ENCODE peak calls at places on chromosomes 6 and 20, in five cellular contexts. One of them, this sample, is unnamed.

GRCh38 chr6:117907600-117908245 is 659 bp downstream of the SLC35F1 start:
- DNase-seq in uterus: no peak
- DNase-seq in heart right ventricle: no peak
- DNase-seq in H1: peak
- DNase-seq in cardiac muscle cell: peak
- DNase-seq in this sample: peak

GRCh38 chr6:82397962-82398692 is 34.5 kb downstream of the TPBG start:
- DNase-seq in H1: no peak
- DNase-seq in cardiac muscle cell: no peak
- DNase-seq in heart right ventricle: no peak
- DNase-seq in uterus: no peak
- DNase-seq in this sample: no peak

GRCh38 chr20:37886851-37887297 is 16.1 kb upstream of the VSTM2L start:
- DNase-seq in cardiac muscle cell: no peak
- DNase-seq in uterus: no peak
- DNase-seq in H1: no peak
- DNase-seq in heart right ventricle: peak
- DNase-seq in this sample: no peak

GRCh38 chr6:154888426-154888825 is 106.7 kb upstream of the TIAM2 start:
- DNase-seq in H1: no peak
- DNase-seq in uterus: no peak
- DNase-seq in cardiac muscle cell: no peak
- DNase-seq in heart right ventricle: no peak
- DNase-seq in this sample: no peak

GRCh38 chr6:57068066-57068465 is 21.6 kb downstream of the KIAA1586 start:
- DNase-seq in H1: no peak
- DNase-seq in heart right ventricle: no peak
- DNase-seq in cardiac muscle cell: no peak
- DNase-seq in uterus: no peak
- DNase-seq in this sample: no peak

GRCh38 chr6:56244528-56245253 is 2.7 kb downstream of the COL21A1 start:
- DNase-seq in H1: no peak
- DNase-seq in cardiac muscle cell: no peak
- DNase-seq in uterus: no peak
- DNase-seq in heart right ventricle: no peak
- DNase-seq in this sample: no peak

GRCh38 chr6:130362128-130362527 is 3.7 kb upstream of the TMEM200A start:
- DNase-seq in H1: peak
- DNase-seq in cardiac muscle cell: peak
- DNase-seq in uterus: no peak
- DNase-seq in heart right ventricle: no peak
- DNase-seq in this sample: no peak

GRCh38 chr6:104955491-104955890 is 1.4 kb upstream of the LIN28B start:
- DNase-seq in heart right ventricle: no peak
- DNase-seq in cardiac muscle cell: peak
- DNase-seq in H1: no peak
- DNase-seq in uterus: no peak
- DNase-seq in this sample: no peak

GRCh38 chr6:166989427-166990034 is 9.7 kb upstream of the CEP43 start:
- DNase-seq in uterus: no peak
- DNase-seq in H1: no peak
- DNase-seq in heart right ventricle: peak
- DNase-seq in cardiac muscle cell: peak
- DNase-seq in this sample: no peak

GRCh38 chr6:74603676-74604075 is 602.2 kb downstream of the COL12A1 start:
- DNase-seq in H1: no peak
- DNase-seq in heart right ventricle: no peak
- DNase-seq in cardiac muscle cell: no peak
- DNase-seq in uterus: no peak
- DNase-seq in this sample: no peak

GRCh38 chr6:136742125-136742524 is 50.2 kb downstream of the MAP3K5 start:
- DNase-seq in heart right ventricle: no peak
- DNase-seq in uterus: no peak
- DNase-seq in cardiac muscle cell: no peak
- DNase-seq in H1: no peak
- DNase-seq in this sample: no peak

GRCh38 chr20:57023007-57023406 is 243.4 kb downstream of the BMP7 start:
- DNase-seq in H1: no peak
- DNase-seq in uterus: no peak
- DNase-seq in cardiac muscle cell: no peak
- DNase-seq in heart right ventricle: no peak
- DNase-seq in this sample: no peak

GRCh38 chr6:89355511-89356185 is 3.1 kb upstream of the UBE2J1 start:
- DNase-seq in H1: no peak
- DNase-seq in uterus: no peak
- DNase-seq in heart right ventricle: no peak
- DNase-seq in cardiac muscle cell: no peak
- DNase-seq in this sample: no peak

GRCh38 chr6:135667694-135668455 is 170.3 kb upstream of the AHI1 start:
- DNase-seq in H1: no peak
- DNase-seq in heart right ventricle: peak
- DNase-seq in cardiac muscle cell: peak
- DNase-seq in uterus: no peak
- DNase-seq in this sample: peak

GRCh38 chr20:20720158-20720557 is 7.7 kb upstream of the RALGAPA2 start:
- DNase-seq in cardiac muscle cell: no peak
- DNase-seq in uterus: no peak
- DNase-seq in heart right ventricle: no peak
- DNase-seq in H1: no peak
- DNase-seq in this sample: no peak

GRCh38 chr6:100881707-100882040 is 545 bp upstream of the ASCC3 start:
- DNase-seq in heart right ventricle: no peak
- DNase-seq in H1: no peak
- DNase-seq in cardiac muscle cell: peak
- DNase-seq in uterus: no peak
- DNase-seq in this sample: no peak

GRCh38 chr6:128483472-128484135 is 36.8 kb downstream of the PTPRK start:
- DNase-seq in cardiac muscle cell: no peak
- DNase-seq in H1: no peak
- DNase-seq in heart right ventricle: no peak
- DNase-seq in uterus: no peak
- DNase-seq in this sample: no peak

GRCh38 chr6:121849477-121849876 is 414.0 kb downstream of the GJA1 start:
- DNase-seq in heart right ventricle: peak
- DNase-seq in H1: peak
- DNase-seq in uterus: peak
- DNase-seq in cardiac muscle cell: peak
- DNase-seq in this sample: peak

GRCh38 chr6:23218751-23219150 is 649.4 kb downstream of the HDGFL1 start:
- DNase-seq in cardiac muscle cell: no peak
- DNase-seq in H1: no peak
- DNase-seq in uterus: no peak
- DNase-seq in heart right ventricle: no peak
- DNase-seq in this sample: no peak

GRCh38 chr6:16764188-16764950 is 3.1 kb upstream of the ATXN1 start:
- DNase-seq in heart right ventricle: no peak
- DNase-seq in cardiac muscle cell: peak
- DNase-seq in uterus: no peak
- DNase-seq in H1: no peak
- DNase-seq in this sample: no peak

GRCh38 chr6:155224031-155224451 is 39.8 kb upstream of the CLDN20 start:
- DNase-seq in cardiac muscle cell: no peak
- DNase-seq in uterus: no peak
- DNase-seq in heart right ventricle: no peak
- DNase-seq in H1: no peak
- DNase-seq in this sample: no peak

GRCh38 chr6:116633685-116634084 is 17.4 kb downstream of the RSPH4A start:
- DNase-seq in uterus: no peak
- DNase-seq in H1: no peak
- DNase-seq in heart right ventricle: no peak
- DNase-seq in cardiac muscle cell: no peak
- DNase-seq in this sample: no peak

GRCh38 chr6:160919713-160920112 is 71.9 kb upstream of the MAP3K4 start:
- DNase-seq in uterus: no peak
- DNase-seq in heart right ventricle: no peak
- DNase-seq in H1: no peak
- DNase-seq in cardiac muscle cell: no peak
- DNase-seq in this sample: no peak

GRCh38 chr6:158150701-158151100 is 17.4 kb downstream of the SERAC1 start:
- DNase-seq in cardiac muscle cell: no peak
- DNase-seq in heart right ventricle: no peak
- DNase-seq in H1: no peak
- DNase-seq in uterus: no peak
- DNase-seq in this sample: no peak

GRCh38 chr6:167424060-167424673 is 99.3 kb downstream of the TTLL2 start:
- DNase-seq in cardiac muscle cell: no peak
- DNase-seq in uterus: no peak
- DNase-seq in heart right ventricle: no peak
- DNase-seq in H1: no peak
- DNase-seq in this sample: no peak

GRCh38 chr20:3248167-3248992 is 9.4 kb upstream of the SLC4A11 start:
- DNase-seq in uterus: no peak
- DNase-seq in heart right ventricle: peak
- DNase-seq in H1: peak
- DNase-seq in cardiac muscle cell: peak
- DNase-seq in this sample: peak

GRCh38 chr20:3251806-3252205 is 12.8 kb upstream of the SLC4A11 start:
- DNase-seq in heart right ventricle: no peak
- DNase-seq in H1: no peak
- DNase-seq in cardiac muscle cell: no peak
- DNase-seq in uterus: no peak
- DNase-seq in this sample: no peak

GRCh38 chr20:3248993-3249347 is 10.0 kb upstream of the SLC4A11 start:
- DNase-seq in heart right ventricle: no peak
- DNase-seq in cardiac muscle cell: no peak
- DNase-seq in uterus: no peak
- DNase-seq in H1: no peak
- DNase-seq in this sample: no peak

GRCh38 chr20:3247638-3248037 is 8.6 kb upstream of the SLC4A11 start:
- DNase-seq in heart right ventricle: no peak
- DNase-seq in H1: no peak
- DNase-seq in cardiac muscle cell: no peak
- DNase-seq in uterus: no peak
- DNase-seq in this sample: no peak

GRCh38 chr20:3250091-3250504 is 11.1 kb upstream of the SLC4A11 start:
- DNase-seq in heart right ventricle: no peak
- DNase-seq in uterus: no peak
- DNase-seq in cardiac muscle cell: peak
- DNase-seq in H1: peak
- DNase-seq in this sample: peak
- TF ChIP-seq CTCF in heart right ventricle: peak
- TF ChIP-seq CTCF in uterus: no peak
- TF ChIP-seq CTCF in cardiac muscle cell: peak
- TF ChIP-seq CTCF in H1: peak
- TF ChIP-seq CTCF in this sample: peak

DNA sequence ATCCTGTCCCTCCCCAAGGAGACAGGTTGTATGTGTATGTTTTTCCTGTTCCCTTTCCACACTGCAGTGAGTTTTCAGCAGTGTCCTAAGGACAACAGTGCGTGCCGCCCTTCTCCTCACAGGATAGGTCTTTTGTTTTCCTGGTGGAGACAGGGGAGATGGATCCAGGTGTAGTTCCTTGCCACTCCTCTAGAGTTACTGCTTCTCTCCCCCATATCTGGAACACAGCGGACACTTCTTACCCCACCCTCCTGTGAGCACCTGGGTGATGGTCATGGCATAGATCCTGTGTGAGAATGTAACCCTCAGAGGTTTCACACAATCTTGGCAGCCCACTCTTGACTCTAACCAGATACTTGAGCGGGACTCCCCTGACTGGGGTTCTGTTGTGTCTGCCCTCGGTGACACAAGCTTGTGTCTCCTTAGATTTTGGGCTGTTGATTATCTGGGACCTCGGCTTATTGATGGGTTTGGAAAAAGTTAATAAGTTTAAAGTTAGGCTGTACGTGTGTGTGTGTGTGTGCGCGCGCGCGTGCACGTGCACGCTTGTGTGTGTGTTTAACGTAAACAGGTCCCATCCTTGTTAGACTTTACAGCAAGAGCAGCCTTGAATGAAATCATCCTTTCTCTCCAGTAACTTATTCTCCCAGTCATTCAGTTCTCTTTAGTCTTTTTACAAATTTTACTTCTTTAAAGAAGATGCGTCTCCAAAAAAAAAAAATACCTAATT is 131.3 kb upstream of the EDN1 start:
- DNase-seq in H1: no peak
- DNase-seq in cardiac muscle cell: no peak
- DNase-seq in uterus: no peak
- DNase-seq in heart right ventricle: no peak
- DNase-seq in this sample: no peak
- TF ChIP-seq CTCF in H1: no peak
- TF ChIP-seq CTCF in cardiac muscle cell: no peak
- TF ChIP-seq CTCF in uterus: no peak
- TF ChIP-seq CTCF in heart right ventricle: no peak
- TF ChIP-seq CTCF in this sample: peak

GRCh38 chr6:150739711-150740349 is 125.7 kb upstream of the MTHFD1L start:
- DNase-seq in uterus: no peak
- DNase-seq in H1: no peak
- DNase-seq in heart right ventricle: no peak
- DNase-seq in cardiac muscle cell: no peak
- DNase-seq in this sample: no peak

GRCh38 chr6:150738092-150738625 is 127.3 kb upstream of the MTHFD1L start:
- DNase-seq in H1: no peak
- DNase-seq in uterus: no peak
- DNase-seq in heart right ventricle: no peak
- DNase-seq in cardiac muscle cell: no peak
- DNase-seq in this sample: no peak

GRCh38 chr6:150744522-150745260 is 120.8 kb upstream of the MTHFD1L start:
- DNase-seq in H1: no peak
- DNase-seq in uterus: no peak
- DNase-seq in heart right ventricle: no peak
- DNase-seq in cardiac muscle cell: no peak
- DNase-seq in this sample: no peak

GRCh38 chr6:150740453-150740852 is 125.0 kb upstream of the MTHFD1L start:
- DNase-seq in uterus: no peak
- DNase-seq in H1: no peak
- DNase-seq in heart right ventricle: no peak
- DNase-seq in cardiac muscle cell: no peak
- DNase-seq in this sample: no peak

GRCh38 chr6:150741633-150742200 is 123.8 kb upstream of the MTHFD1L start:
- DNase-seq in cardiac muscle cell: peak
- DNase-seq in H1: no peak
- DNase-seq in heart right ventricle: no peak
- DNase-seq in uterus: no peak
- DNase-seq in this sample: peak
- TF ChIP-seq CTCF in cardiac muscle cell: peak
- TF ChIP-seq CTCF in H1: peak
- TF ChIP-seq CTCF in heart right ventricle: peak
- TF ChIP-seq CTCF in uterus: no peak
- TF ChIP-seq CTCF in this sample: peak

GRCh38 chr20:58718121-58718563 is 25.5 kb downstream of the NPEPL1 start:
- DNase-seq in uterus: peak
- DNase-seq in cardiac muscle cell: no peak
- DNase-seq in H1: peak
- DNase-seq in heart right ventricle: no peak
- DNase-seq in this sample: no peak
- TF ChIP-seq CTCF in uterus: no peak
- TF ChIP-seq CTCF in cardiac muscle cell: no peak
- TF ChIP-seq CTCF in H1: no peak
- TF ChIP-seq CTCF in heart right ventricle: no peak
- TF ChIP-seq CTCF in this sample: no peak